ENCODE peak calls at places on chromosomes 13 and 19, in seven cellular contexts. U, W, G, Z, K, L and Y are unnamed samples.

GRCh38 chr19:30881281-30881680 is 468.0 kb downstream of the TSHZ3 start:
- DNase-seq in U (no peak), W (no peak), G (no peak), Z (no peak), K (no peak), L (no peak), Y (no peak)

GRCh38 chr13:37587236-37587635 is 11.3 kb downstream of the POSTN start:
- DNase-seq in U (no peak), W (no peak), G (no peak), Z (no peak), K (no peak), L (no peak), Y (no peak)

GRCh38 chr19:50515168-50515561 is 1.5 kb upstream of the ASPDH start:
- DNase-seq in U (no peak), W (no peak), G (no peak), Z (no peak), K (no peak), L (no peak), Y (no peak)

GRCh38 chr13:52652980-52653303 is 306 bp downstream of the SUGT1 start:
- DNase-seq in U (no peak), W (no peak), G (no peak), Z (no peak), K (no peak), L (no peak), Y (peak; percentile 49)

GRCh38 chr13:95301135-95301946 is at the start of gene ABCC4:
- DNase-seq in U (peak; percentile 66), W (peak; percentile 58), G (peak; percentile 45), Z (peak; percentile 80), K (peak; percentile 84), L (peak; percentile 67), Y (peak; percentile 92)

GRCh38 chr13:48828962-48829405 is 146.7 kb upstream of the FNDC3A start:
- DNase-seq in U (no peak), W (peak; percentile 19), G (no peak), Z (peak; percentile 23), K (peak; percentile 19), L (no peak), Y (no peak)

GRCh38 chr19:33405491-33406461 is 32.3 kb downstream of the CEBPG start:
- DNase-seq in U (no peak), W (no peak), G (no peak), Z (no peak), K (no peak), L (no peak), Y (peak; percentile 71)

GRCh38 chr19:17328517-17329060 is 6.1 kb downstream of the ANO8 start:
- DNase-seq in U (no peak), W (no peak), G (peak; percentile 47), Z (no peak), K (no peak), L (no peak), Y (peak; percentile 66)

GRCh38 chr13:109213714-109214113 is 572.7 kb downstream of the IRS2 start:
- DNase-seq in U (no peak), W (no peak), G (no peak), Z (no peak), K (no peak), L (no peak), Y (no peak)

GRCh38 chr13:24709186-24709913 is 29.1 kb downstream of the ATP12A start:
- DNase-seq in U (peak; percentile 64), W (no peak), G (peak; percentile 43), Z (no peak), K (no peak), L (no peak), Y (peak; percentile 63)

GRCh38 chr19:2507109-2507508 is 31.2 kb downstream of the GADD45B start:
- DNase-seq in U (no peak), W (peak; percentile 57), G (no peak), Z (no peak), K (no peak), L (peak; percentile 36), Y (no peak)